ENCODE peak calls at places on chromosomes 11 and 22, in seven cellular contexts. X is IMR-90, O is neuronal stem cell, D is H1, M is H9, T is mesendoderm, P is mesenchymal stem cell. C is an unnamed sample.

GRCh38 chr22:20777420-20778177 is 3.7 kb downstream of the SERPIND1 start:
- DNase-seq in X (peak; percentile 94), M (no peak), P (peak; percentile 88), T (peak; percentile 83), O (no peak), D (no peak), C (peak; percentile 95)

GRCh38 chr11:117884994-117885393 is 8.5 kb upstream of the FXYD6 start:
- DNase-seq in O (no peak), T (no peak), X (peak; percentile 21), D (no peak), M (no peak), P (peak; percentile 92), C (no peak)

GRCh38 chr22:42945736-42946135 is 69.2 kb downstream of the PACSIN2 start:
- DNase-seq in O (no peak), P (no peak), X (no peak), T (peak; percentile 75), M (no peak), D (no peak), C (peak; percentile 80)

GRCh38 chr11:128291043-128291442 is 296.3 kb downstream of the ETS1 start:
- DNase-seq in O (no peak), M (no peak), T (no peak), P (no peak), D (no peak), X (no peak), C (no peak)

GRCh38 chr22:41445171-41446056 is 1.2 kb downstream of the TOB2 start:
- DNase-seq in P (peak; percentile 34), O (peak; percentile 71), X (no peak), D (no peak), M (peak; percentile 45), T (peak; percentile 87), C (peak; percentile 62)

GRCh38 chr11:5508605-5509004 is 1.2 kb downstream of the UBQLN3 start:
- DNase-seq in T (no peak), O (no peak), D (no peak), X (no peak), M (no peak), P (no peak), C (peak; percentile 43)

GRCh38 chr11:130545449-130546072 is 97.1 kb downstream of the ADAMTS15 start:
- DNase-seq in P (no peak), X (no peak), O (no peak), T (no peak), D (no peak), M (no peak), C (no peak)

GRCh38 chr11:96207459-96208449 is 135.2 kb downstream of the MAML2 start:
- DNase-seq in O (no peak), P (peak; percentile 82), D (no peak), T (peak; percentile 67), X (peak; percentile 41), M (no peak), C (no peak)

GRCh38 chr11:520428-521178 is 13.6 kb upstream of the RNH1 start:
- DNase-seq in T (no peak), M (peak; percentile 33), O (no peak), P (peak; percentile 20), D (no peak), X (no peak), C (no peak)

GRCh38 chr22:27224485-27225364 is 567.3 kb downstream of the MIAT start:
- DNase-seq in M (no peak), T (no peak), X (peak; percentile 36), P (peak; percentile 90), O (no peak), D (no peak), C (no peak)

GRCh38 chr11:34316347-34317037 is 41.3 kb downstream of the ABTB2 start:
- DNase-seq in P (no peak), T (no peak), M (no peak), D (no peak), X (peak; percentile 28), O (no peak), C (no peak)

GRCh38 chr11:118705111-118705741 is 25.8 kb upstream of the TREH start:
- DNase-seq in X (no peak), O (no peak), D (no peak), T (no peak), M (no peak), P (no peak), C (no peak)

GRCh38 chr11:132134322-132134721 is 763.9 kb downstream of the NTM start:
- DNase-seq in X (peak; percentile 62), P (peak; percentile 14), D (no peak), O (no peak), M (no peak), T (no peak), C (no peak)

GRCh38 chr11:35525501-35526175 is at the start of gene PAMR1:
- DNase-seq in D (peak; percentile 54), X (peak; percentile 90), M (peak; percentile 89), O (peak; percentile 58), P (peak; percentile 82), T (peak; percentile 72), C (no peak)

GRCh38 chr11:86570020-86570419 is 102.4 kb downstream of the ME3 start:
- DNase-seq in O (no peak), M (no peak), D (no peak), T (no peak), X (peak; percentile 51), P (no peak), C (peak; percentile 71)

GRCh38 chr11:60939828-60940227 is 12.1 kb downstream of the SLC15A3 start:
- DNase-seq in O (no peak), M (no peak), P (peak; percentile 39), D (no peak), X (peak; percentile 32), T (no peak), C (peak; percentile 85)

GRCh38 chr22:31650391-31650790 is 11.6 kb downstream of the PISD start:
- DNase-seq in T (peak; percentile 56), P (peak; percentile 72), X (peak; percentile 89), D (no peak), M (no peak), O (no peak), C (peak; percentile 92)

GRCh38 chr11:73862971-73863370 is 13.7 kb downstream of the COA4 start:
- DNase-seq in T (no peak), O (no peak), X (no peak), P (no peak), M (no peak), D (no peak), C (no peak)

DNA sequence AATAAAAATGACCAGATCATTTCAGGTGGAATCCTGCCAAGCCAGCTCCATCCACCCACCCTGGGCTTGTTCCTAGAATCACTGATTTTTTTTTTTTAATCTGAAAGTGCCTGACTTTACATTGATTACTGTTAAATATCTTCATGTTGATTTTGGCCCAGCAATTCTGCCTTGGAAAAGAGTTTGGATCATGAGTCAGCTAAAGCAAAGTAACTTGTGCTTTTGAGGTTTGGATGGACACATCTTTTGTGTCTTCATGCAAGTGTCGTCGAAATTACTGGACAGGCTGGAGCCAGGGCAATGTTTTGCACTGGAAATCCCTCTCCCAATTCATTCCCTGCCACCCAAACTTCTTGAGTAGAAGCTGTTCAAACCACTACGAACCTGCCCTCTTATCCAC is 164.0 kb upstream of the SYT13 start:
- DNase-seq in O (no peak), X (peak; percentile 29), P (no peak), D (no peak), M (no peak), T (no peak), C (no peak)
- H2BK5ac ChIP-seq in O (no peak overlapping the region), X (no peak overlapping the region), P (no peak overlapping the region), D (no peak overlapping the region), M (no peak overlapping the region), T (no peak overlapping the region), C (no peak overlapping the region)

DNA sequence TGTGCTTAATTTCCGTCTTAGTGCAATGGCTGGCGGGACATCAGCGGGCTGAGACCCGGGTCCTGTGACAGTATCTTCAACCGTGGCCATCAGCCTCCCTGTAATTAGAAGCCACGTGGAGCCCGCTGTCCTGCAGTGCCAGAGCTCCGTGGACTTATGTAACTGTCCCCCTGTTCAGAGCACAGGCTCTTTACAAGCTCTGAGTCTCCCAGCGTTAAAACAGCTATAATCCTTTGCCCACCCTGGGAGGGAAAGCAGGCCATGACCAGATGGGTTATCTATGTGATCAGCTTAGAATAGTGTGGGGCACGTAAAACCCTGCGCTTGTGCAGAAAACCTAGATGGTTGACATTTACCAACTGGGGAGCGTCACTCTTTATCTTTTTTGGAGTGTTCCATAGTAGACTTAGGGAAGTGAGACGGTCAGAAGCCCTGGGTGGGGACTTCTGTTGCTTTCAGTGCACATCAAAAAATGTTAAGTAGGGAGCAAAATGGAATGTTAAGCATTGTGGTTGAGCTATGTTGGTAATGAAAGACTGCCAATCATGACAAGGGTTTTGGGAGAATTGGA is 103.5 kb upstream of the CADM1 start:
- DNase-seq in D (no peak), P (peak; percentile 5), X (no peak), M (no peak), T (peak; percentile 11), O (no peak), C (no peak)
- H2BK5ac ChIP-seq in D (no peak overlapping the region), P (no peak overlapping the region), X (no peak overlapping the region), M (no peak overlapping the region), T (no peak overlapping the region), O (no peak overlapping the region), C (no peak overlapping the region)

GRCh38 chr11:14360976-14361375 is 2.0 kb upstream of the RRAS2 start:
- DNase-seq in T (no peak), M (no peak), D (no peak), X (no peak), O (no peak), P (no peak), C (peak; percentile 90)

GRCh38 chr11:14356342-14356741 is 2.6 kb downstream of the RRAS2 start:
- DNase-seq in D (no peak), P (no peak), T (no peak), M (no peak), X (no peak), O (no peak), C (no peak)

GRCh38 chr11:14359573-14360031 is 619 bp upstream of the RRAS2 start:
- DNase-seq in X (peak; percentile 35), P (no peak), O (no peak), D (no peak), T (no peak), M (no peak), C (peak; percentile 60)

GRCh38 chr11:14357843-14358728 is 897 bp downstream of the RRAS2 start:
- DNase-seq in D (no peak), X (peak; percentile 54), T (peak; percentile 94), O (peak; percentile 67), P (peak; percentile 80), M (peak; percentile 72), C (peak; percentile 72)

DNA sequence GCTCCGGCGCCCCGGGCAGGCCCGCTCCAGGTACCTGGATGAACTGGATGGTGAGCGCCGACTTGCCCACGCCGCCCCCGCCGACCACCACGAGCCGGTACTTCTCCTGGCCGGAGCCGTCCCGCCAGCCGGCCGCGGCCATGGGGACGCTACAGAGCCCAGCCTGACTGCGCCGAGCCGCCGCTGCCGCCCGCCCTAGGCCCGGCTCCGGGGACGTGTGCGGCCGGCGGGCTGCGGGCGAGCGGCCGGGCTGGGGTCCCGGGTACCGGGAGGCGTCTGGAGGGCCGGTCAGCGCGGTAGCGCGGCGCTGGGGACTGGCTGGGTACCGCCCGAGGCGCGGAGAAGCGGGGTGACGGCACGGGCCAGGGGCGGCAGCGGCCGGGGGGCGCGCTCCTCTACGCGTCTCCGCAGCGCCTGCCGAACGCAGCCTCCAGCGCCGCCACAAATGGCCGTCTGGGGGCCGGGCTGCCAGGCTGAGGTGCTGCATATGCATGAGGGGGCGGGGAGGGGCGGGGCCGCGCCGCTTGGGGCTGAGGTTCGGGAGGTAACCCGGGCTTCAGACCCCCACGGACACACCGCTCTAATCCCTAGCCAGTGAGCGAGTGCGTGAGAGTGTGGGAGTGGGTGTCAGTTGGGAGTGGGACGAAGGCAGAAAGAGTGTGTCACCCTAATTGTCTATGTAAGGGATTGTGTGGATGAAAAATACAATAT is at the start of gene RRAS2:
- DNase-seq in D (no peak), T (peak; percentile 91), X (peak; percentile 65), P (peak; percentile 82), O (peak; percentile 77), M (peak; percentile 86), C (peak; percentile 71)
- H2BK5ac ChIP-seq in D (peak within 1 kb of the TSS; percentile 53), T (peak within 1 kb of the TSS; percentile 50), X (peak within 1 kb of the TSS; percentile 76), P (peak within 1 kb of the TSS; percentile 96), O (peak within 1 kb of the TSS; percentile 39), M (no peak within 1 kb of the TSS), C (peak within 1 kb of the TSS; percentile 78)

GRCh38 chr11:89489930-89490329 is 1.2 kb downstream of the NOX4 start:
- DNase-seq in D (no peak), X (peak; percentile 76), T (no peak), M (no peak), O (no peak), P (peak; percentile 17), C (no peak)
- H2BK5ac ChIP-seq in D (no peak overlapping the region), X (peak overlapping the region; percentile 75), T (no peak overlapping the region), M (no peak overlapping the region), O (no peak overlapping the region), P (no peak overlapping the region), C (no peak overlapping the region)